ENCODE peak calls at places on chromosomes 6 and 20, in eight cellular contexts. P is osteoblast, B is sigmoid colon, Y is right lobe of liver, T is lower leg skin, R is fibroblast of mammary gland, A is GM23338, U is foreskin fibroblast. C is an unnamed sample.

GRCh38 chr6:93040375-93040774 is 379.0 kb downstream of the EPHA7 start:
- DNase-seq in T (no peak), B (no peak), A (no peak), U (no peak), P (no peak), Y (no peak), R (no peak), C (peak)

GRCh38 chr6:105793132-105793531 is 293.0 kb upstream of the PRDM1 start:
- DNase-seq in A (no peak), B (no peak), U (no peak), T (no peak), Y (peak), P (no peak), R (no peak), C (no peak)

GRCh38 chr6:113774122-113774835 is 82.9 kb upstream of the MARCKS start:
- DNase-seq in U (peak), P (peak), T (no peak), A (peak), Y (no peak), R (peak), B (no peak), C (peak)

GRCh38 chr20:34311118-34312023 is 8.2 kb upstream of the AHCY start:
- DNase-seq in P (peak), Y (peak), B (no peak), T (no peak), R (peak), U (no peak), A (peak), C (no peak)

GRCh38 chr20:46139243-46139889 is 21.3 kb downstream of the CD40 start:
- DNase-seq in B (no peak), U (no peak), R (no peak), Y (no peak), P (no peak), T (no peak), A (no peak), C (no peak)

GRCh38 chr20:38844963-38845362 is 39.5 kb downstream of the PPP1R16B start:
- DNase-seq in B (no peak), Y (no peak), R (no peak), P (no peak), A (no peak), U (no peak), T (no peak), C (no peak)

GRCh38 chr6:158256746-158257424 is 55.4 kb upstream of the TULP4 start:
- DNase-seq in P (no peak), T (peak), U (no peak), R (no peak), A (no peak), B (no peak), Y (no peak), C (no peak)

GRCh38 chr6:144602523-144603180 is 317.5 kb downstream of the UTRN start:
- DNase-seq in P (no peak), B (no peak), R (no peak), Y (no peak), U (no peak), T (no peak), A (no peak), C (no peak)

GRCh38 chr20:24738981-24739633 is 210.0 kb upstream of the CST7 start:
- DNase-seq in Y (no peak), U (no peak), R (no peak), T (peak), B (no peak), P (no peak), A (no peak), C (peak)

GRCh38 chr6:122645256-122645655 is 35.1 kb downstream of the PKIB start:
- DNase-seq in T (no peak), R (no peak), U (no peak), P (no peak), Y (no peak), A (no peak), B (no peak), C (no peak)

GRCh38 chr6:141963543-141964295 is 169.0 kb upstream of the GJE1 start:
- DNase-seq in B (no peak), Y (no peak), T (no peak), U (no peak), P (no peak), R (peak), A (no peak), C (no peak)

GRCh38 chr20:33992145-33992922 is 1.4 kb upstream of the RALY start:
- DNase-seq in Y (no peak), U (peak), P (peak), T (no peak), B (no peak), R (peak), A (peak), C (no peak)

DNA sequence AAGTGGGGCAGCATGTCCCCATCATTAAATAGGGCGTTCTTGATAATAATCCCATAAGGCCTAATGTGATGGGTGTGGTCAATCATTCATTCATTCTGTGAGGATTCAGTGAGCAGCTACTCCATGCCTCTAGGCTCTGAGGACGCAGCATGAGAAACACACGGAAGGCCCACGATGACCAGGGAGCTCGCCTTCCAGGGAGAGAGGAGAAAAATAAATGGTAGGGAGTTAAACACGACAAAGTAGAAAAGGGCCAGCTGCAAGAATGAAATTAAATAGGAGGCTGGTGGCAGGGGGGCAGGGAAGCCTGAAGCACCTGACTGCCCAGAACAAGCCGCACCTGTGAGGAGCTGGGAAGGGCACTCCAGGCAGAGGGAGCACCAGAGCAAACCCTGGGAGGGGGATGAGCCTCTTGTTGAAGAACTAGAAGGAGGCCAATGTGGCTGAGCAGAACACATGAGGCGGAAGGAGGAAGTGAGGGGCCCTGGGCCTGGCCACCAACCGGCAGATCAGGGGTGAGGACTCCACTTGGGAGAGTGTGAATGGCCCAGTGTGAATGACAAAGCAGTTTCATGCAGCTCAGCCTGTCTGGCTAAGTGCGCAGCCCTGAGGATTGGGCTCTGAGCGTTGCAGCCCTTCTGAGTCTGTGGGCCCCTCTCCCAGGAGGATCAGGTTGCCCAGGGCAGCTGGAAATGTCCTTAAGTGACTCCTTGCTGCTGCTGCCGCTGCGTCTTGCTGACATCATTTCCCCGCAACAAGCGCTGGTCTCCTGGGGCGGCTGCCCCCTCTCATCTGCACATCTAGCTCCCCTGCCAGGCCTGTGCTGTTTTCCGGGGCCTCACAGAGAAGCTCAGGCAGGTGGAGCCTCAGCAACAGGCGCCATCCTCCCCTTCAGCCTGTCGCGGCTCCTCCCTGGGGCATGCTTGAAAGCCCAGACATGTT is 99.9 kb downstream of the CDH26 start:
- DNase-seq in B (peak), Y (no peak), P (peak), R (peak), U (no peak), A (peak), T (peak), C (peak)
- H3K4me3 ChIP-seq in B (no peak), Y (no peak), P (no peak), R (no peak), U (no peak), A (no peak), T (no peak), C (no peak)

GRCh38 chr20:37673429-37673828 is 20.4 kb upstream of the CTNNBL1 start:
- DNase-seq in R (no peak), U (no peak), A (no peak), B (no peak), Y (no peak), P (no peak), T (no peak), C (no peak)
- TF ChIP-seq CTCF in R (no peak), U (no peak), A (no peak), B (no peak), Y (no peak), P (no peak), T (no peak), C (no peak)

DNA sequence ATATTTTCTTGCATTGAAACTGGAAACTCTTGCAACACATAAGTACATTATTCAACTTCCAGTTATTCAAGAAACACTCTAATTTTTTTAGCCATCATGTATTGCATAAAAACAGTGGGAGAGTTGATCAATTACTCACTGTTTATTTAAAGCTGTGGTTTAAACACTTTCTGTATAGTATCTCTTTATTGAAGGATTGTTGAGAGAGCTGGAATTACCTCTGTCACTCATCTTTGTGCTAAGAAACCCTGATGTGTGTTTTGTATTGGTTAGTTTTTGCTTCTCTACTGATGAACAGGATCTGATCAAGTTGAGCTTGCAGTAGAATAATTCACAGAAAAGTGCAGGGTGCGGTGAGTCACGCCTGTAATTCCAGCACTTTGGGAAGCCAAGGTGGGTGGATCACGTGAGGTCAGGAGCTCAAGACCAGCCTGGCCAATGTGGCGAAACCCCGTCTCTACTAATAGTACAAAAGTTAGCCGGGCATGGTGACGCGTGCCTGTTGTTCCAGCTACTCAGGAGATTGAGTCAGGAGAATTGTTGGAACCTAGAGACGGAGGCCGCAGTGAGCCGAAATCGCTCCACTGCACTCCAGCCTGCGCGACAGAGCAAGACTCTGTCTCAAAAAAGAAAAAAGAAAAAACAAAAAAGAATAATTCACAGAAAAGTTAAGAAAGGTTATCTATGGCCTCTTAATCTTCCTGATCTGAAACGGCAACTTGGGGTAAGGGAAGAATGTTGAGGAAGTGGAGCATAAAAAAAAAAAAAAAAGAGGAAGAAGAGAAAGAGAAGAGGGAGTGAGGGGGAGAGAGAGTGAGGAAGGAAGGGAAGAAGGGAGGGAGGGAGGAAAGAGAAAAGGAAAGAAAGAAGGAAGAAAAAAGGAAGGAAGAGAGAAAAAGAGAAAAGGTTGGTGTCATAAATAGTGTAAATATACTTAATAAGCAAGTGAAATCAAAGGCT is 69.2 kb upstream of the NCOA3 start:
- DNase-seq in P (no peak), Y (peak), U (no peak), B (no peak), T (no peak), R (peak), A (no peak), C (no peak)
- H3K4me3 ChIP-seq in P (no peak), Y (no peak), U (no peak), B (no peak), T (no peak), R (no peak), A (no peak), C (no peak)

DNA sequence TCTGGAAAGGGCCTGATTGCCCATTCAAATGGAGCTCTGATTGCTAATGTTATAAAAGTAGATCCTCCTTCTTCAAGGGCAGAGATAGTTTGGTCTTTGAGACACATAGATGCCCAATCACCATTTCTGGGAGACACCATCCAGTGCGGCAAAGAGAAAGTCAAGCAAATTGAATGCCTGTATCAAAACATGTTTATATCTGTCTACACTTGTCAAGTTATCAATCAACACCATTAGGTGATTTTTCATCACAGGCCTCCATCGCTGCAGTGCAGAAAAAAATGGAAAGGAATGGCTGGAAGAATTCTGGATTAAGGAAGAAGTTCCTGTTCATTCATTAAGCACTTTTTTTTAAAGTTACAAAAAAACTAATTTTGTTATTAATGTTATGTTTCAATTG is 54.8 kb upstream of the ZFP64 start:
- DNase-seq in P (no peak), U (no peak), A (no peak), B (no peak), R (no peak), T (no peak), Y (no peak), C (no peak)
- TF ChIP-seq CTCF in P (no peak), U (no peak), A (no peak), B (no peak), R (no peak), T (no peak), Y (no peak), C (no peak)

GRCh38 chr6:5150676-5151075 is 65.5 kb downstream of the PPP1R3G start:
- DNase-seq in T (no peak), Y (no peak), A (no peak), P (no peak), B (no peak), U (no peak), R (no peak), C (no peak)

GRCh38 chr6:5151955-5152401 is 66.8 kb downstream of the PPP1R3G start:
- DNase-seq in R (peak), B (no peak), T (no peak), P (peak), A (no peak), Y (no peak), U (peak), C (peak)

GRCh38 chr6:5149160-5149559 is 64.0 kb downstream of the PPP1R3G start:
- DNase-seq in A (no peak), P (no peak), B (no peak), U (no peak), R (no peak), Y (no peak), T (no peak), C (no peak)

GRCh38 chr6:5151295-5151954 is 66.3 kb downstream of the PPP1R3G start:
- DNase-seq in P (no peak), A (no peak), Y (no peak), B (no peak), R (peak), T (no peak), U (no peak), C (no peak)

GRCh38 chr6:5149891-5150290 is 64.8 kb downstream of the PPP1R3G start:
- DNase-seq in B (no peak), A (no peak), P (no peak), T (no peak), Y (no peak), R (no peak), U (no peak), C (no peak)
- H3K4me3 ChIP-seq in B (no peak), A (no peak), P (no peak), T (no peak), Y (no peak), R (no peak), U (no peak), C (no peak)

GRCh38 chr20:23103284-23104018 is 17.3 kb upstream of the CD93 start:
- DNase-seq in B (no peak), T (no peak), U (no peak), P (peak), A (no peak), Y (no peak), R (peak), C (peak)

GRCh38 chr20:23108871-23109270 is 22.7 kb upstream of the CD93 start:
- DNase-seq in P (peak), Y (no peak), U (no peak), A (no peak), R (no peak), B (no peak), T (no peak), C (no peak)

GRCh38 chr20:23101696-23102095 is 15.6 kb upstream of the CD93 start:
- DNase-seq in B (no peak), Y (no peak), P (no peak), A (no peak), T (no peak), R (no peak), U (no peak), C (no peak)

GRCh38 chr20:23105193-23105592 is 19.1 kb upstream of the CD93 start:
- DNase-seq in R (no peak), P (no peak), A (no peak), T (no peak), Y (no peak), U (no peak), B (no peak), C (no peak)

DNA sequence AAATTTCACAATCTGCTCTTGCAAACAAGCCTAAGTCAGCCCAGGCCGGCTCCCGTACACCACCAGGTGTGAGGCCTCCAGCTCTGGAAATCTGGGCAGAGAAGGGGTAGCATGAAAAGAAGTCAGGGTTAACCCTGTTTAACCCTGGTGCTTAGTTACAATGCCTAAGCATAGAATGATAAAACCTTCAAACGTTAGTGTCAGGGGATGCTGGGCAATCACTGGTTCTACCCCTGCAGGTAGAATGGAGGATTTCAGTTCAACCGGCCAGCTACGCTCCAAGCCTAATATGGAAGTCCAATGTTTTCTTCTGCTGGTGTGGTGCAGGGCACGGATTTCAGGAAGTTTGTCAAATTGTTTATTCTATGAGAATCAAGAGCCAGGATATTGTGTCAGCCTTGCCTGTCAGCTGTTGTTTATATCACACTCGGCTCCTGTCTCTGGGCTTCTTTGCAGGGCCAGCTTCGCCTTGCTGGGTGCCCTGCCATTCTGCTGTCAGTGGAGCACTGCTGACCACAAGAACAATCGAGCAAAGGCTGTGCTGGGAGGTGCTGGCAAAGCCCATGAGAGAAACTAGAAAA is 20.2 kb upstream of the CD93 start:
- DNase-seq in A (peak), P (no peak), R (no peak), U (no peak), B (no peak), Y (no peak), T (no peak), C (no peak)
- TF ChIP-seq CTCF in A (no peak), P (no peak), R (no peak), U (no peak), B (no peak), Y (peak), T (no peak), C (no peak)

DNA sequence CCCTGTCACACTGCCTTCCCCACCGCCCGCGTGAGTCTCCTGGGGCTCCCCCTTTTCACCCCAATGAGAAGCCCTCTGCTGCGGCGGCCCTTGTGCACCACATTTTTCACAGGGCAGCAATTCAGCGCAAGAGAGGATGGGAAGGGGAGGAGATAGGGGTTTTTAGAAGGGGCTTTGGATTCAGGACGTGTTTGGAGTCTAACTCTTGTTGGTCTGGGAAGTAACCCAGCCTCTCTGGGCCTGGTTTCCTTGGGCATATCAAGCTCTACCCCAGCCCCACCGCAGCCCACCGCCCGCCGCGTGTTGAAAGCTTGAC is 663 bp upstream of the ARFGEF3 start:
- DNase-seq in T (no peak), Y (no peak), B (no peak), R (no peak), A (peak), P (no peak), U (no peak), C (no peak)
- H3K4me3 ChIP-seq in T (peak), Y (peak), B (peak), R (peak), A (peak), P (peak), U (peak), C (peak)